ENCODE peak calls at places on chromosome 4, in eight cellular contexts. B is T-helper 2 cell; E is GM13977; M is fibroblast of pulmonary artery; N is stimulated activated CD4-positive, alpha-beta T cell treated with anti-CD3 and anti-CD28 coated beads, Interleukin-4, amount 100 ng/mL, for 48 hours; U is ecto neural progenitor cell; L is lower lobe of right lung; D is body of pancreas. I is an unnamed sample.

GRCh38 chr4:184831153-184831552 is 5.4 kb upstream of the ACSL1 start:
- DNase-seq in L (no peak), D (no peak), M (no peak), E (no peak), U (no peak), N (no peak), B (no peak), I (no peak)

GRCh38 chr4:132108784-132109183 is 1040.3 kb upstream of the PCDH10 start:
- DNase-seq in U (no peak), L (no peak), M (peak), N (no peak), D (no peak), B (no peak), E (no peak), I (no peak)

GRCh38 chr4:4680243-4680642 is 138.4 kb upstream of the STX18 start:
- DNase-seq in M (no peak), E (no peak), D (no peak), B (no peak), N (no peak), U (no peak), L (no peak), I (no peak)

GRCh38 chr4:70993181-70994068 is at the start of gene DCK:
- DNase-seq in U (peak), M (peak), N (peak), E (peak), D (peak), B (peak), L (peak), I (peak)

GRCh38 chr4:130306566-130306965 is 1210.6 kb downstream of the C4orf33 start:
- DNase-seq in L (no peak), M (no peak), N (no peak), D (no peak), U (no peak), E (no peak), B (no peak), I (no peak)

GRCh38 chr4:5386921-5387320 is 321.4 kb downstream of the EVC2 start:
- DNase-seq in U (no peak), N (no peak), M (no peak), E (no peak), D (no peak), B (no peak), L (no peak), I (no peak)

GRCh38 chr4:13537011-13537831 is 7.1 kb downstream of the NKX3-2 start:
- DNase-seq in E (peak), D (no peak), L (no peak), N (no peak), U (no peak), M (no peak), B (peak), I (no peak)

GRCh38 chr4:128168701-128169100 is 107.6 kb downstream of the LARP1B start:
- DNase-seq in L (no peak), B (no peak), N (no peak), E (no peak), U (no peak), M (no peak), D (no peak), I (no peak)

GRCh38 chr4:71130827-71131603 is 137.6 kb downstream of the DCK start:
- DNase-seq in L (no peak), N (no peak), U (no peak), D (no peak), B (no peak), E (no peak), M (peak), I (no peak)

GRCh38 chr4:123706961-123707360 is 310.4 kb downstream of the SPRY1 start:
- DNase-seq in M (no peak), E (no peak), N (no peak), L (no peak), B (no peak), U (no peak), D (no peak), I (no peak)

GRCh38 chr4:96183630-96184029 is 343.7 kb downstream of the PDHA2 start:
- DNase-seq in B (no peak), N (no peak), L (no peak), D (peak), M (no peak), U (no peak), E (no peak), I (no peak)

GRCh38 chr4:26267087-26267486 is 53.7 kb upstream of the RBPJ start:
- DNase-seq in N (no peak), M (no peak), B (no peak), E (no peak), U (no peak), L (no peak), D (peak), I (no peak)

GRCh38 chr4:41644288-41644914 is 104.1 kb downstream of the PHOX2B start:
- DNase-seq in M (peak), D (peak), L (peak), U (peak), E (no peak), B (peak), N (peak), I (no peak)

GRCh38 chr4:160745126-160745525 is 1418.7 kb downstream of the FSTL5 start:
- DNase-seq in L (no peak), M (no peak), B (no peak), D (no peak), U (no peak), E (no peak), N (no peak), I (no peak)

GRCh38 chr4:89829470-89830138 is 7.4 kb downstream of the SNCA start:
- DNase-seq in D (no peak), E (peak), U (no peak), B (peak), M (peak), N (no peak), L (peak), I (no peak)

GRCh38 chr4:154073107-154073817 is 284.4 kb upstream of the SFRP2 start:
- DNase-seq in U (no peak), B (no peak), D (no peak), N (no peak), M (peak), L (no peak), E (no peak), I (no peak)

GRCh38 chr4:7850489-7850888 is 89.2 kb downstream of the AFAP1 start:
- DNase-seq in E (no peak), B (peak), L (no peak), D (no peak), M (no peak), N (no peak), U (no peak), I (no peak)

GRCh38 chr4:55297346-55297745 is 48.7 kb upstream of the SRD5A3 start:
- DNase-seq in D (no peak), B (no peak), L (no peak), M (no peak), E (no peak), U (no peak), N (no peak), I (no peak)